ENCODE peak calls at places on chromosome 12, in four cellular contexts. J is IMR-90, G is K562, U is GM12878. C is an unnamed sample.

GRCh38 chr12:94277426-94278000 is 129.1 kb downstream of the PLXNC1 start:
- DNase-seq in J (peak), G (no peak), U (no peak), C (no peak)

GRCh38 chr12:3427956-3428355 is 63.0 kb upstream of the PRMT8 start:
- DNase-seq in J (no peak), G (no peak), U (no peak), C (no peak)

GRCh38 chr12:89540586-89540985 is 14.7 kb upstream of the POC1B start:
- DNase-seq in J (no peak), G (peak), U (no peak), C (no peak)

GRCh38 chr12:101875112-101875961 is 2.0 kb upstream of the DRAM1 start:
- DNase-seq in J (peak), G (no peak), U (no peak), C (no peak)

GRCh38 chr12:51217133-51217967 is 512 bp downstream of the POU6F1 start:
- DNase-seq in J (no peak), G (peak), U (no peak), C (peak)

GRCh38 chr12:2064078-2064507 is 11.3 kb downstream of the CACNA1C start:
- DNase-seq in J (peak), G (peak), U (peak), C (no peak)

GRCh38 chr12:104809706-104810385 is 148.2 kb downstream of the SLC41A2 start:
- DNase-seq in J (no peak), G (no peak), U (no peak), C (no peak)

GRCh38 chr12:104712477-104712876 is 245.6 kb downstream of the SLC41A2 start:
- DNase-seq in J (peak), G (no peak), U (no peak), C (no peak)

GRCh38 chr12:99916555-99916954 is 68.2 kb downstream of the ANKS1B start:
- DNase-seq in J (no peak), G (no peak), U (no peak), C (peak)

GRCh38 chr12:110565919-110566871 is 16.9 kb downstream of the PPTC7 start:
- DNase-seq in J (no peak), G (no peak), U (no peak), C (no peak)

GRCh38 chr12:108640802-108641445 is 7.2 kb upstream of the SELPLG start:
- DNase-seq in J (peak), G (peak), U (no peak), C (no peak)

GRCh38 chr12:72234871-72235270 is 37.3 kb upstream of the TRHDE start:
- DNase-seq in J (peak), G (no peak), U (no peak), C (no peak)

GRCh38 chr12:114306646-114307045 is 99.3 kb downstream of the TBX5 start:
- DNase-seq in J (peak), G (no peak), U (no peak), C (no peak)

GRCh38 chr12:111578276-111578970 is 20.7 kb downstream of the ATXN2 start:
- DNase-seq in J (peak), G (no peak), U (no peak), C (peak)
- TF ChIP-seq ELK1 in J (no peak), G (no peak), U (no peak), C (no peak)

GRCh38 chr12:91276529-91276928 is 93.9 kb upstream of the DCN start:
- DNase-seq in J (peak), G (no peak), U (no peak), C (no peak)

GRCh38 chr12:91273542-91273941 is 90.9 kb upstream of the DCN start:
- DNase-seq in J (no peak), G (no peak), U (no peak), C (no peak)

GRCh38 chr12:91272456-91273063 is 89.9 kb upstream of the DCN start:
- DNase-seq in J (no peak), G (no peak), U (no peak), C (no peak)

GRCh38 chr12:91274886-91275285 is 92.3 kb upstream of the DCN start:
- DNase-seq in J (peak), G (no peak), U (no peak), C (no peak)
- TF ChIP-seq ELK1 in J (no peak), G (no peak), U (no peak), C (no peak)

DNA sequence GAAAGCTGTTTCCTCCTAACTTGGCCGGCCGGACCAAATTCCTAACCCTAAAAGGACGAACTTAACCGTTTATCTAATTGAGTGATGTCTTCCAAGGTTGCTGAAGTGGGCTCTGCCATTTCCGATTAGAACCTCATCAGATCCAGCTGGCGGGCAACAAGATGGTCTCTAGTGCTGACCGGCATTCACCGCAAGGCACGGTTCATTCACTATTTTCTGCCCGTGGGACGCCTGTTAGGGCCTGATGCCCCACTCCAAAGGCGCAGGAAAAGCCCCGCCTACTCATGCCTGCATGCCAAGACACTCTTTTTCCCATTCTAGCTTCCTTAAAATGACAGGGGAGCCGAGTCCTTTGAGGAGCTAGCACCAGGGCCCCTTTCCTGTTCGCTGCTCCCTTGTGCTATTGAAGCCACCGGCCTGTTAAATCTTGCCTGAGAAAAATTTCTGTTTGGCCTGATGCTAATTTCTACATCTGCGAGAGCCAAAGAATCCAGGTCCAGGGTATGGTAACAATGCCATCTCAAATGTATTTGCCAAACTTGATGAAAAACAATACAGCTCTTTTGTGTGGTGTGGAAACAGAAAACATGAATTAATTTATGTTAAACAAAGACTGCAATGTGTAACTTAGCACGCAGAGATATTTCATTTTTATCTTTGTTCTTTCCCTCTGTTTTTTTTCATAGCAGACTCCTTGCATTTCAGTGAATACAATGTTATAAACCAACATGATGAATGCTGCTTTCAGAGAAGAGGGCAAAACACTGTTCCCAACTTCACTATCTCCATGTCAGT is 1071.2 kb upstream of the USP15 start:
- DNase-seq in J (no peak), G (no peak), U (no peak), C (no peak)
- TF ChIP-seq ELK1 in J (no peak), G (no peak), U (no peak), C (no peak)

GRCh38 chr12:31818623-31819268 is 89.9 kb upstream of the AMN1 start:
- DNase-seq in J (no peak), G (no peak), U (no peak), C (no peak)

GRCh38 chr12:31821484-31821883 is 92.7 kb upstream of the AMN1 start:
- DNase-seq in J (no peak), G (no peak), U (no peak), C (no peak)

GRCh38 chr12:31817120-31817519 is 88.3 kb upstream of the AMN1 start:
- DNase-seq in J (no peak), G (no peak), U (no peak), C (no peak)

GRCh38 chr12:31820832-31821231 is 92.0 kb upstream of the AMN1 start:
- DNase-seq in J (no peak), G (no peak), U (no peak), C (no peak)

GRCh38 chr12:31819427-31819826 is 90.6 kb upstream of the AMN1 start:
- DNase-seq in J (no peak), G (no peak), U (no peak), C (no peak)
- TF ChIP-seq ELK1 in J (no peak), G (no peak), U (no peak), C (no peak)

DNA sequence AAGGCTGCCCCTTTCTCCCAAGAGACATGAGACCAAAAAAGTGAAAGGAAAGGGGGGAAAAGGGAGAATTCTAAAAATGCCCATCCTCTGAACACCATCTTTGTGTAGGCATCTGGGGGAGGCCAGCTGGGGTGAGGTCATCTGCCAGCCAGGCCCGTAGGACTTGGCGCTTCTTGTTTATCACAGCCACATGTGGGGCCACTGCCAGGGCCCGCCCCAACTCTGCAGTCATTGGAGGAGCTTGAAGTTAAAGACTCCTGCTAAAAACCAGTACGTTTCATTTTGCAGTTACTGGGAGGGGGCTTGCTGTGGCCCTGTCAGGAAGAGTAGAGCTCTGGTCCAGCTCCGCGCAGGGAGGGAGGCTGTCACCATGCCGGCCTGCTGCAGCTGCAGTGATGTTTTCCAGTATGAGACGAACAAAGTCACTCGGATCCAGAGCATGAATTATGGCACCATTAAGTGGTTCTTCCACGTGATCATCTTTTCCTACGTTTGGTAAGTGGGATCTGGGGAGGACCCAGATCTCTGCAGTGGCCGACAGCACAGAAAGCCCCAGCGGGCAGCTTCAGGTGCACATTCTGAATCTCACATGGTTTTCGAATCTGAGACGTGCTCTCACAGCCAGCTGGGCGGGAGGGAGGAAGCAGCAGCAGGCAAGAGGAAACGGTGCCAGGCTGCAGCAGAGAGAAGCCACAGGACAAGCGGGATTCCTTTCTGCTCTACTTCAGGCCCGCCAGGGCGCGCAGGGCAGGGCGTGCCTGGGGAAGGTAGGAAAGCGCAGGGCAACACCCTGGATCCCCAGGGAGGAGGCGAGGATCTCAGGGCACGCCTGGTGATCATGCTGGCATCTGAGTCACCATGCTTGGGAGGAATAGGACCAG is at the start of gene P2RX7:
- DNase-seq in J (peak), G (no peak), U (peak), C (peak)
- TF ChIP-seq ELK1 in J (no peak), G (no peak), U (no peak), C (no peak)

GRCh38 chr12:10184261-10184843 is 5.5 kb downstream of the TMEM52B start:
- DNase-seq in J (peak), G (no peak), U (no peak), C (no peak)
- TF ChIP-seq ELK1 in J (no peak), G (no peak), U (no peak), C (no peak)

GRCh38 chr12:41739066-41739465 is 405.6 kb downstream of the GXYLT1 start:
- DNase-seq in J (no peak), G (no peak), U (no peak), C (no peak)
- TF ChIP-seq ELK1 in J (no peak), G (no peak), U (no peak), C (no peak)

GRCh38 chr12:39587247-39587646 is 32.4 kb downstream of the ABCD2 start:
- DNase-seq in J (no peak), G (no peak), U (no peak), C (no peak)
- TF ChIP-seq ELK1 in J (no peak), G (no peak), U (no peak), C (no peak)

GRCh38 chr12:12524128-12524527 is 38.5 kb downstream of the DUSP16 start:
- DNase-seq in J (no peak), G (no peak), U (no peak), C (no peak)
- TF ChIP-seq ELK1 in J (no peak), G (no peak), U (no peak), C (no peak)